ENCODE peak calls at places on chromosomes 2 and 18, in four cellular contexts. Y is HepG2, K is H1, A is GM12878. I is an unnamed sample.
A peak's percentile ranks its signal among the peaks of the same experiment; 100 is the strongest.

GRCh38 chr2:196160101-196160500 is 11.3 kb downstream of the STK17B start:
- DNase-seq in Y (no peak), A (peak; percentile 86), K (no peak), I (no peak)

GRCh38 chr2:113260930-113261329 is 17.8 kb downstream of the PAX8 start:
- DNase-seq in A (no peak), K (no peak), Y (no peak), I (no peak)

GRCh38 chr18:57437782-57438668 is 2.9 kb downstream of the ONECUT2 start:
- DNase-seq in A (no peak), K (peak; percentile 88), Y (peak; percentile 75), I (no peak)

GRCh38 chr2:43537137-43537536 is 58.7 kb downstream of the THADA start:
- DNase-seq in Y (no peak), A (no peak), K (no peak), I (no peak)

GRCh38 chr2:73009177-73009839 is 62.2 kb downstream of the SFXN5 start:
- DNase-seq in A (no peak), K (peak; percentile 35), Y (no peak), I (no peak)

GRCh38 chr2:98944786-98945185 is 8.8 kb upstream of the CRACDL start:
- DNase-seq in Y (no peak), K (no peak), A (no peak), I (no peak)

GRCh38 chr2:103264058-103264457 is 502.2 kb downstream of the TMEM182 start:
- DNase-seq in Y (no peak), A (no peak), K (no peak), I (no peak)

GRCh38 chr18:21484851-21485636 is 115.5 kb downstream of the ESCO1 start:
- DNase-seq in K (no peak), Y (no peak), A (no peak), I (no peak)

GRCh38 chr2:196112408-196113039 is 43.9 kb upstream of the DNAH7 start:
- DNase-seq in A (no peak), K (no peak), Y (no peak), I (no peak)

GRCh38 chr2:191846787-191847620 is at the start of gene CAVIN2:
- DNase-seq in Y (peak; percentile 95), K (no peak), A (peak; percentile 5), I (no peak)

GRCh38 chr2:98457045-98457696 is 12.5 kb downstream of the INPP4A start:
- DNase-seq in K (no peak), A (no peak), Y (no peak), I (no peak)

GRCh38 chr2:226659416-226659815 is 140.2 kb downstream of the IRS1 start:
- DNase-seq in A (no peak), Y (no peak), K (no peak), I (no peak)

GRCh38 chr2:43210467-43211303 is 15.7 kb downstream of the ZFP36L2 start:
- DNase-seq in Y (peak; percentile 72), K (no peak), A (no peak), I (no peak)

GRCh38 chr2:46645681-46646162 is 166.4 kb downstream of the TMEM247 start:
- DNase-seq in K (peak; percentile 35), Y (no peak), A (no peak), I (no peak)

GRCh38 chr2:154402138-154402714 is 296.3 kb upstream of the KCNJ3 start:
- DNase-seq in K (no peak), Y (peak; percentile 53), A (no peak), I (no peak)

GRCh38 chr2:108917526-108917925 is 71.5 kb downstream of the EDAR start:
- DNase-seq in K (no peak), A (no peak), Y (no peak), I (no peak)

GRCh38 chr2:11446733-11447248 is 19.2 kb downstream of the E2F6 start:
- DNase-seq in K (peak; percentile 85), A (no peak), Y (peak; percentile 75), I (peak; percentile 71)

GRCh38 chr2:238839428-238839827 is 8.5 kb upstream of the TWIST2 start:
- DNase-seq in A (no peak), K (peak; percentile 31), Y (peak; percentile 21), I (no peak)

GRCh38 chr18:12092398-12093229 is 1.0 kb upstream of the ANKRD62 start:
- DNase-seq in Y (peak; percentile 60), K (peak; percentile 61), A (peak; percentile 5), I (no peak)

DNA sequence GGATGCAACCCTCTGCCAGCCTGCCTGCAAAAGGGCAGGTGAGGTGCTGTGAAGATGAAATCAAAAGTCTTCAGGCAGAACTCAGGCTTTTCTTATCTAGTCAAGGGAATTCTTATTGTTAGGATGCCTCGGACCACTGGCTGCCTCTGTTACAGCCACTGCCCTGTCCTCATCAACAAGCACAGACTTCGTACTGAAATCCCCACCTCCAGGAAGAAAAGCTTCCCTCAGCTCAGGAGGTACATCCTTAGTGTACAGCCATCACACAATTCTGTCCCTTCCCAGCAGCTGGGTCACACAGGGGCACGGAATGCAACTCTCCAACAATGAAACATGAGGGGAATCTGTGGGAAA is 10.1 kb upstream of the RNU4ATAC start:
- DNase-seq in K (no peak), Y (no peak), A (no peak), I (no peak)
- TF ChIP-seq SUZ12 in K (no peak), Y (no peak), A (no peak), I (no peak)

GRCh38 chr2:128473175-128474013 is 154.7 kb upstream of the HS6ST1 start:
- DNase-seq in Y (no peak), K (peak; percentile 46), A (peak; percentile 41), I (no peak)
- H3K9ac ChIP-seq in Y (no peak overlapping the region), K (no peak overlapping the region), A (no peak overlapping the region), I (no peak overlapping the region)

GRCh38 chr2:234615643-234616356 is 118.9 kb upstream of the ARL4C start:
- DNase-seq in K (peak; percentile 8), Y (peak; percentile 33), A (no peak), I (no peak)

GRCh38 chr2:234623521-234623991 is 126.7 kb upstream of the ARL4C start:
- DNase-seq in Y (no peak), K (no peak), A (no peak), I (no peak)

GRCh38 chr2:234625626-234626253 is 128.9 kb upstream of the ARL4C start:
- DNase-seq in Y (no peak), A (no peak), K (no peak), I (no peak)

GRCh38 chr2:234621120-234621519 is 124.2 kb upstream of the ARL4C start:
- DNase-seq in K (no peak), Y (no peak), A (no peak), I (no peak)

DNA sequence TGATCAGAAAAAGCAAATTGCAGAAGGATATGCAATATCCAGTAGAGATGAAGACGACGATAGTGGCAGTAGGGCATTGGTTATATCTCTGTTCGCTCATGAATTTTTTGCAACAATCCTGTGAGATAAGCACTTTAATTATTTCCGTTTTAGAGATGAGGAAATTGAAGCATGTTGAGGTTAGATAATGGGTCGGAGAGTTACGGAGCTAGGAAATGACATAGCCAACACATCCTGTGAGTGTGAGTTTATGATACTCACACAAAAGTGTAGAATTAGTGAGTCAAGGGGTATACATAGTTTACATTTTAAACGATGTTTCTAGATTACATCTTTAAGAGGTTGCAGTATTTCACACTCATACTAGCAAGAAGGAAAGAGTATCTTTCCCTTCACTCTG is 123.1 kb upstream of the ARL4C start:
- DNase-seq in Y (no peak), K (no peak), A (no peak), I (no peak)
- TF ChIP-seq SUZ12 in Y (no peak), K (no peak), A (no peak), I (no peak)

DNA sequence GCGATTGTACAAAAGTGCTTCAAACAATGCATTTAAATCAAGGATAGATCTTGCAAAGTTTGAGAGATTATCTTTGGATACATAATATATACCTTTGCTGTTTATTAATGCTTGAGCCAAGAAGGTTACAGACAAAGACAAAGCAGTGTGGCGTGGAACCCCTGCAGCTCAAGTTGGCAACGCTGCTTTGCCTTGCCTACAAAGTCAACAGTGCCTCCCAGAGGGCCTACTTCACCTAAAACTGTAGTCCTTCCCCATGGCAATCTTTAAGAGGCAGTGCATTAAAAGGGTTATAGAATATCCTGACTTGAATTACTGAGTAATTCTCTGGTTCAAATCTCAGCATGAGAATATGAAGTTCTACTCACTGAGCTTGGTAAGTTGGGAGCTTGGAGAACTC is 96.7 kb downstream of the MYT1L start:
- DNase-seq in Y (no peak), A (no peak), K (no peak), I (no peak)
- H3K9ac ChIP-seq in Y (no peak overlapping the region), A (no peak overlapping the region), K (no peak overlapping the region), I (no peak overlapping the region)

DNA sequence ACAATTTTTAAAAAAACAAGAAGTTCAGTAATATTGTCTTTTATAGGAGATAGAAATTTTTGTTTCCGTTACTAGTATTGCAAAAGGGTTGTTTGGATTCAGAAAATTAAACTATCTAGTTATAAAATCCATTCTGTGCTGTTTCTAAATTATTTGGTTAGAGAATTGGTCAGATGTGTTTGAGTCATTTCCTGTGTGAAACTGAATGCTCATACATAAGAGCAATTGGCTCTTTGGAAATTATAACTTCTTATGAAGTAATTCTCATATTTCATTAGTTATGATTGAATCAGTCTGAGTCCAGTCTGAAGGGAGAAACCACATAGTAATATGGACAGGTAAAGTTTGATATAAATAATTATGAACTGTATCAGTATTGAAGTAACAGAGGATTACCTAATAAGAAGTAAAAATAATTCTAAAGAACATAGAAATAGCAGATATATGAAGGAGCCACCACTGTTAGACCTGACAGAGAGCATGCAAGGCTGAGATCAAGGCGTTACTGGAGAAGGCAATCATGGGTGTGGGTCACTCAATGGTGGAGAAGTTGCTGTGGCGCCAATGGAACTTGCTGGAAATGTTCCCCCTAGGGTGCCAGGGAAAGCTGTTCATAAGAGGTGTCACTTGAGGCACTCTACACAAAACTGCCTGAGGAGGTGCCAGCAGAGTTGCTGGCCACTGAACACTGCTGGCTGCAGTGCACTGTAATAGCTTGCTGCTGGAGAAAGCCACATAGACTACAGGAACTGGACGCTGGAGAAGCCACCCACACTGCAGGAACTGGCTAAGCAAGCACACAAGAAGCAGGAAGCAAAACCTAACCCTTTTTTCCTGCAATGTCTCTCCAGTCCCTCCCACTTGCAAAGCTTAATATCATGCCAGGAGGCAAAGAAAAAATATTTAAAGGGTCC is 18.0 kb upstream of the FAP start:
- DNase-seq in K (no peak), Y (no peak), A (no peak), I (no peak)
- TF ChIP-seq SUZ12 in K (no peak), Y (no peak), A (no peak), I (no peak)

GRCh38 chr2:210288376-210288775 is 26.6 kb downstream of the MYL1 start:
- DNase-seq in Y (no peak), A (no peak), K (no peak), I (no peak)
- H3K9ac ChIP-seq in Y (no peak overlapping the region), A (no peak overlapping the region), K (no peak overlapping the region), I (no peak overlapping the region)

DNA sequence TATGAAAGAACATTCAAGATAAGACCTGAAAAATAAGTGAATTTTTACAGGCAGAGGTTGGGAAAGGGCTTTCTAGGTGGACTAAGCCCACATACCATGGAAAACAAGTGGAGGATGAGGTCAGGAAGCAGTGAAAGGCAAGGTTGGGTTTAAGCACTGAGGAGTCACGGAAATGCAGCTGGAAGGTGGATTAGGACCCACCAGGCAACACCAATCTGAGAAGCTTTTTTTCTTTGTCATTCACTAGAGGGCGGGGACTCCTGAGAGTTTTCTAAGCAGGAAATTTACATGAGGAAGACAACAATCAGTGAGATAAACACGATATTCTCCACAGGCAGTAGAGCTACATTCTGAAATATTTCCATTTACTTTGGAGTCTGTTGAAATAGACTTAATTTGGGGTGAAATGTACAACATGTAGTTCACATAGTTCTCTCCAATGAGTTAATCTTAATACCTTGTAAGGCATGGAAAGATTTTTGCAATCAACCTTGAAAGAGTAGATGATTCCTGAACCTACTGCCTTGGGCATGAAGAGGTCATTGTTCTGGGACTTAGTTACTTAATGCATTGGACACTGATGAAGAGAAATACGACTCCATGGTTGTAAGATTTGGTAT is 40.7 kb downstream of the VIT start:
- DNase-seq in A (no peak), Y (no peak), K (no peak), I (peak; percentile 90)
- TF ChIP-seq SUZ12 in A (no peak), Y (no peak), K (no peak), I (no peak)